ENCODE peak calls at places on chromosomes 12 and 14, in five cellular contexts. One of them, this sample, is unnamed.

GRCh38 chr12:105170139-105170538 is 62.6 kb downstream of the WASHC4 start:
- DNase-seq in GM12878: no peak
- DNase-seq in HepG2: no peak
- DNase-seq in H1: no peak
- DNase-seq in SK-N-SH: no peak
- DNase-seq in this sample: no peak

GRCh38 chr14:67221248-67221981 is 19.8 kb upstream of the PALS1 start:
- DNase-seq in GM12878: no peak
- DNase-seq in HepG2: no peak
- DNase-seq in H1: no peak
- DNase-seq in SK-N-SH: no peak
- DNase-seq in this sample: peak; percentile 27

GRCh38 chr14:47332099-47332498 is 343.3 kb downstream of the MDGA2 start:
- DNase-seq in GM12878: no peak
- DNase-seq in HepG2: no peak
- DNase-seq in H1: no peak
- DNase-seq in SK-N-SH: no peak
- DNase-seq in this sample: no peak

GRCh38 chr12:84329933-84330332 is 582.7 kb downstream of the SLC6A15 start:
- DNase-seq in GM12878: no peak
- DNase-seq in HepG2: no peak
- DNase-seq in H1: no peak
- DNase-seq in SK-N-SH: no peak
- DNase-seq in this sample: peak; percentile 8

GRCh38 chr14:82528011-82528410 is 994.4 kb upstream of the SEL1L start:
- DNase-seq in GM12878: no peak
- DNase-seq in HepG2: no peak
- DNase-seq in H1: no peak
- DNase-seq in SK-N-SH: no peak
- DNase-seq in this sample: no peak

GRCh38 chr12:26121323-26121740 is 3.5 kb downstream of the BHLHE41 start:
- DNase-seq in GM12878: no peak
- DNase-seq in HepG2: no peak
- DNase-seq in H1: no peak
- DNase-seq in SK-N-SH: no peak
- DNase-seq in this sample: no peak

GRCh38 chr12:70366581-70367267 is 634 bp downstream of the KCNMB4 start:
- DNase-seq in GM12878: no peak
- DNase-seq in HepG2: peak; percentile 13
- DNase-seq in H1: no peak
- DNase-seq in SK-N-SH: peak; percentile 60
- DNase-seq in this sample: peak; percentile 73

GRCh38 chr12:40727774-40728483 is 35.7 kb downstream of the CNTN1 start:
- DNase-seq in GM12878: no peak
- DNase-seq in HepG2: no peak
- DNase-seq in H1: no peak
- DNase-seq in SK-N-SH: peak; percentile 33
- DNase-seq in this sample: no peak

GRCh38 chr14:94407906-94408305 is 19.5 kb upstream of the SERPINA1 start:
- DNase-seq in GM12878: no peak
- DNase-seq in HepG2: no peak
- DNase-seq in H1: no peak
- DNase-seq in SK-N-SH: no peak
- DNase-seq in this sample: no peak

GRCh38 chr12:122866379-122866778 is 29.5 kb downstream of the VPS37B start:
- DNase-seq in GM12878: no peak
- DNase-seq in HepG2: peak; percentile 74
- DNase-seq in H1: no peak
- DNase-seq in SK-N-SH: no peak
- DNase-seq in this sample: no peak
- TF ChIP-seq JUND in GM12878: no peak
- TF ChIP-seq JUND in HepG2: no peak
- TF ChIP-seq JUND in H1: no peak
- TF ChIP-seq JUND in SK-N-SH: no peak
- TF ChIP-seq JUND in this sample: no peak

GRCh38 chr12:101957251-101957650 is 79.9 kb downstream of the DRAM1 start:
- DNase-seq in GM12878: no peak
- DNase-seq in HepG2: no peak
- DNase-seq in H1: no peak
- DNase-seq in SK-N-SH: no peak
- DNase-seq in this sample: no peak
- TF ChIP-seq JUND in GM12878: no peak
- TF ChIP-seq JUND in HepG2: no peak
- TF ChIP-seq JUND in H1: no peak
- TF ChIP-seq JUND in SK-N-SH: no peak
- TF ChIP-seq JUND in this sample: no peak

GRCh38 chr12:14988035-14988434 is 15.2 kb downstream of the PDE6H start:
- DNase-seq in GM12878: no peak
- DNase-seq in HepG2: no peak
- DNase-seq in H1: no peak
- DNase-seq in SK-N-SH: no peak
- DNase-seq in this sample: no peak

GRCh38 chr12:14993117-14993516 is 20.3 kb downstream of the PDE6H start:
- DNase-seq in GM12878: no peak
- DNase-seq in HepG2: no peak
- DNase-seq in H1: no peak
- DNase-seq in SK-N-SH: no peak
- DNase-seq in this sample: no peak

GRCh38 chr12:14986449-14986848 is 13.6 kb downstream of the PDE6H start:
- DNase-seq in GM12878: no peak
- DNase-seq in HepG2: no peak
- DNase-seq in H1: no peak
- DNase-seq in SK-N-SH: no peak
- DNase-seq in this sample: no peak

GRCh38 chr12:14991069-14991468 is 18.2 kb downstream of the PDE6H start:
- DNase-seq in GM12878: no peak
- DNase-seq in HepG2: no peak
- DNase-seq in H1: no peak
- DNase-seq in SK-N-SH: no peak
- DNase-seq in this sample: no peak

DNA sequence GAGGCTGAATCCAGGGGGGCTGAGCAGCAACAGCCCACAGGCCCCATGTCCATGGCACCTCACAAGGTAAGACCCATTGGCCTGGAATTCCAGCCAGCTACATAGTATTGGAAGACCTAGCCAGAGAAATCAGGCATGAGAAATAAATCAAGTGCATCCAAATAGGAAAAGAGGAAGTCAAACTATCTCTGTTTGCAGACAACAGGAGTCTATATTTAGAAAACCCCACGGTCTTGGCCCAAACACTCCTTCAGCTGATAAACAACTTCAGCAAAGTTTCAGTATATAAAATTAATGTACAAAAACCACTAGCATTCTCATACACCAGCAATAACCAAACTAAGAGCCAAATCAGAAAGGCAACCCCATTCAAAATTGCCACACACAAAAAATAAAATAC is 16.9 kb downstream of the PDE6H start:
- DNase-seq in GM12878: no peak
- DNase-seq in HepG2: no peak
- DNase-seq in H1: no peak
- DNase-seq in SK-N-SH: no peak
- DNase-seq in this sample: no peak
- TF ChIP-seq JUND in GM12878: no peak
- TF ChIP-seq JUND in HepG2: no peak
- TF ChIP-seq JUND in H1: no peak
- TF ChIP-seq JUND in SK-N-SH: no peak
- TF ChIP-seq JUND in this sample: no peak

GRCh38 chr12:111407371-111408115 is 1.8 kb downstream of the SH2B3 start:
- DNase-seq in GM12878: no peak
- DNase-seq in HepG2: no peak
- DNase-seq in H1: no peak
- DNase-seq in SK-N-SH: peak; percentile 43
- DNase-seq in this sample: no peak
- TF ChIP-seq JUND in GM12878: no peak
- TF ChIP-seq JUND in HepG2: no peak
- TF ChIP-seq JUND in H1: no peak
- TF ChIP-seq JUND in SK-N-SH: no peak
- TF ChIP-seq JUND in this sample: no peak

DNA sequence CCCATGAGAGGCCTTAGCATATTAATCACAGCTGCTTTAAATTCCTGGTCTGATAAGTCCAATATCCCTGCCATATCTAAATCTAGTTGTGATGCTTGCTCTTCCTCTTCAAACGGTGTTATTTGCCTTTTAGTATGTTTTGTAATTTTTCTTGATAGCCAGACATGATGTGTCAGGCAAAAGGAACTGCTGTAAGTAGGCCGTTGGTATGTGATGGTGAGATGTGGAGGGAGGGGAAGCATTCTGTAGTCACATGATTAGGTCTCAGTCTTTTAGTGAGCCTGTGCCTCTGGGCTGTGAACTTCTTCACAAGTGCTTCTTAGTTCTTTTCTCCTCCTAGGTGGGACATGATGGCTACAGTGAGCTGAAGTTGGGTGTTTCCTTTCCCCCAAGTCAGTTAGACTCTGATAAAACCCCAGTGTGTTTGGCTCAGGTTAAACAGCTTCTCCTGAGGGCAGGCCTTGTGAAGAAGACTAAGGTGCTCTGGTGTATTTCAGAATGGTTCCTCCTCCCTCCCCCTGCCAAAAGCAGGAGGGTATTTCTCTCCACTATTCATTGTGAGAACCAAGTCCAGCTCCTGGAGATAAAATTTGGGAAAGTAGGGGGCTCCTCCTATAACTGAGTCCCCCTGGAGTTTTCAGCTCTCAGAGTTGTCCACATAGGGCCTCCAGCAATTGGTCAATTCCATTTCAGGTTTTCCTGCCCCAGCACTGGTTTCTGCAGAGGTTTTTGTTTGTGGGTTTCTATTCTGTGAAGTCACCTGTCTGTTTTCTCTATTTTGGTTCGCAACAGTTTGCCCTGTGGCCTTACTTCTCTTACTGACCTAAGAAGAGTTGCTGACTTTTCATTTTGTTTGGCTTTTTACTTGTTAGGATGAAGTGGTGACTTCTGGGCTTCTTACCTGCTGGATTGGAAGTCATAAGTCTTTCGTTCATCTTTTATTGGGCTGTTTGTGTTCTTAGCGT is 196.1 kb upstream of the PARP11 start:
- DNase-seq in GM12878: no peak
- DNase-seq in HepG2: no peak
- DNase-seq in H1: no peak
- DNase-seq in SK-N-SH: no peak
- DNase-seq in this sample: no peak
- TF ChIP-seq JUND in GM12878: no peak
- TF ChIP-seq JUND in HepG2: no peak
- TF ChIP-seq JUND in H1: no peak
- TF ChIP-seq JUND in SK-N-SH: no peak
- TF ChIP-seq JUND in this sample: no peak

DNA sequence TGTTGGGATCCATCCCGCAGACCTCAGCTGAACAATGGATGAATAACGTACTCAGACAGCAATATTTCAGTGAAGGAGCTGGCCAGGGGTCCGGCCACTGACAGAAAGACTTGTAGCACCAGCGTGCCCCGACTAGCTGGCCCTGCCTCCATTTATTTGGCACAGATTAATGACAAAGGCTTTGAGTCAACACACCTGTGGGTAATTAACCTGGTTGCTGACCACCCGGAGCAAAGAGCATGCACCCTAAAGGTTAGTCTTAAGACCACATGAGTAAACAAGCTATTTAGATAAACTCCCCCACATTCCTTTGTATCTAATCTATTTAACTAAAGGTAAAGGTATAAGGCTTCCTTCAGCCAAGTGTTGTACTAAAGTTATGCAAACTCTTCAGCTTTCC is 868.6 kb downstream of the LRFN5 start:
- DNase-seq in GM12878: no peak
- DNase-seq in HepG2: no peak
- DNase-seq in H1: peak; percentile 54
- DNase-seq in SK-N-SH: no peak
- DNase-seq in this sample: no peak
- TF ChIP-seq JUND in GM12878: no peak
- TF ChIP-seq JUND in HepG2: no peak
- TF ChIP-seq JUND in H1: no peak
- TF ChIP-seq JUND in SK-N-SH: no peak
- TF ChIP-seq JUND in this sample: no peak

DNA sequence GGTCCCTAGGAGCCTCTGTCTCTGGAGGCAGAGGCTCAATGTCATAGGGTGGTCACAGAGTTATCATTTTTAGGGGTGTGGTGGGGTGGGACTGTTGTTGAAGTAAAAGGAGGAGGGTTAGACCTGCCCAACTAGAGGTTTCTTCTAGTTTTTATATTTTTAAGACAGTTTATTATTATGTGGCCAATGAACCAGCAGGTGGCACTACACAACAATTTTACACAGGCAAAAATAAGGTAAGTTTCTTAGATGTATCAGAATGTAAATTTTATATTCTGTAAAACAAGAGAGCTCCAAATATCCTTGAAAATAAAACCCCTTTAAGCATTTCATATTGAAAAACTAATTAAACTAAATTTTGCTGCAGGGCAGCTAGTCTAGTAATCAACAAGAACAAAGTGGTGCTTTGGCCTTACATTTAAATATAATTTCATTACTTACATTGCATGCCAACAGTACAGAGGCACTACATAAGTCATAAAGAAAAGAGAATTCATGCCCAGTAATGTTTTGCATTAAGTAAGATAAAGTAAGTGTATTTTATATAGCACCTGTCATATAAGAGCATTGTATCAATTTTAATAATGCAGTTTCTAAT is 22.2 kb upstream of the OVCH1 start:
- DNase-seq in GM12878: no peak
- DNase-seq in HepG2: peak; percentile 28
- DNase-seq in H1: no peak
- DNase-seq in SK-N-SH: peak; percentile 32
- DNase-seq in this sample: peak; percentile 11
- TF ChIP-seq JUND in GM12878: no peak
- TF ChIP-seq JUND in HepG2: no peak
- TF ChIP-seq JUND in H1: no peak
- TF ChIP-seq JUND in SK-N-SH: no peak
- TF ChIP-seq JUND in this sample: no peak

GRCh38 chr14:98953544-98954346 is 318.3 kb downstream of the BCL11B start:
- DNase-seq in GM12878: no peak
- DNase-seq in HepG2: no peak
- DNase-seq in H1: no peak
- DNase-seq in SK-N-SH: no peak
- DNase-seq in this sample: peak; percentile 49

GRCh38 chr14:98951031-98951430 is 321.0 kb downstream of the BCL11B start:
- DNase-seq in GM12878: no peak
- DNase-seq in HepG2: no peak
- DNase-seq in H1: no peak
- DNase-seq in SK-N-SH: no peak
- DNase-seq in this sample: no peak

GRCh38 chr14:98951521-98952152 is 320.4 kb downstream of the BCL11B start:
- DNase-seq in GM12878: no peak
- DNase-seq in HepG2: no peak
- DNase-seq in H1: no peak
- DNase-seq in SK-N-SH: no peak
- DNase-seq in this sample: no peak

GRCh38 chr14:98954347-98955000 is 317.5 kb downstream of the BCL11B start:
- DNase-seq in GM12878: no peak
- DNase-seq in HepG2: no peak
- DNase-seq in H1: no peak
- DNase-seq in SK-N-SH: no peak
- DNase-seq in this sample: no peak

GRCh38 chr14:98952595-98953325 is 319.2 kb downstream of the BCL11B start:
- DNase-seq in GM12878: no peak
- DNase-seq in HepG2: no peak
- DNase-seq in H1: no peak
- DNase-seq in SK-N-SH: no peak
- DNase-seq in this sample: no peak
- TF ChIP-seq JUND in GM12878: no peak
- TF ChIP-seq JUND in HepG2: no peak
- TF ChIP-seq JUND in H1: no peak
- TF ChIP-seq JUND in SK-N-SH: peak; percentile 29
- TF ChIP-seq JUND in this sample: no peak

This sample was measured in T47D.